ENCODE peak calls at places on chromosome 2, in ten cellular contexts. One of them, this sample, is unnamed.

GRCh38 chr2:127226520-127227263 is 6.6 kb upstream of the CYP27C1 start:
- DNase-seq in BJ: peak; percentile 89
- DNase-seq in spleen: peak; percentile 42
- DNase-seq in PC-3: peak; percentile 99
- DNase-seq in CD8-positive, alpha-beta T cell: no peak
- DNase-seq in K562: no peak
- DNase-seq in CD8-positive, alpha-beta memory T cell: no peak
- DNase-seq in SJSA1: peak; percentile 97
- DNase-seq in gastrocnemius medialis: no peak
- DNase-seq in lower lobe of right lung: peak; percentile 85
- DNase-seq in this sample: no peak

GRCh38 chr2:11250400-11251277 is 93.8 kb downstream of the ROCK2 start:
- DNase-seq in BJ: no peak
- DNase-seq in spleen: no peak
- DNase-seq in PC-3: no peak
- DNase-seq in CD8-positive, alpha-beta T cell: no peak
- DNase-seq in K562: no peak
- DNase-seq in CD8-positive, alpha-beta memory T cell: no peak
- DNase-seq in SJSA1: no peak
- DNase-seq in gastrocnemius medialis: no peak
- DNase-seq in lower lobe of right lung: no peak
- DNase-seq in this sample: no peak

GRCh38 chr2:240784629-240785423 is 35.2 kb downstream of the KIF1A start:
- DNase-seq in BJ: no peak
- DNase-seq in spleen: peak; percentile 69
- DNase-seq in PC-3: no peak
- DNase-seq in CD8-positive, alpha-beta T cell: no peak
- DNase-seq in K562: no peak
- DNase-seq in CD8-positive, alpha-beta memory T cell: no peak
- DNase-seq in SJSA1: no peak
- DNase-seq in gastrocnemius medialis: no peak
- DNase-seq in lower lobe of right lung: peak; percentile 36
- DNase-seq in this sample: no peak

GRCh38 chr2:239296020-239296932 is 104.5 kb downstream of the HDAC4 start:
- DNase-seq in BJ: no peak
- DNase-seq in spleen: peak; percentile 77
- DNase-seq in PC-3: no peak
- DNase-seq in CD8-positive, alpha-beta T cell: no peak
- DNase-seq in K562: no peak
- DNase-seq in CD8-positive, alpha-beta memory T cell: no peak
- DNase-seq in SJSA1: no peak
- DNase-seq in gastrocnemius medialis: no peak
- DNase-seq in lower lobe of right lung: no peak
- DNase-seq in this sample: no peak

GRCh38 chr2:187658952-187659525 is 104.8 kb upstream of the TFPI start:
- DNase-seq in BJ: no peak
- DNase-seq in spleen: no peak
- DNase-seq in PC-3: peak; percentile 51
- DNase-seq in CD8-positive, alpha-beta T cell: no peak
- DNase-seq in K562: no peak
- DNase-seq in CD8-positive, alpha-beta memory T cell: no peak
- DNase-seq in SJSA1: no peak
- DNase-seq in gastrocnemius medialis: no peak
- DNase-seq in lower lobe of right lung: no peak
- DNase-seq in this sample: peak; percentile 47

GRCh38 chr2:26568076-26568890 is 72.9 kb downstream of the CIB4 start:
- DNase-seq in BJ: no peak
- DNase-seq in spleen: peak; percentile 24
- DNase-seq in PC-3: no peak
- DNase-seq in CD8-positive, alpha-beta T cell: no peak
- DNase-seq in K562: no peak
- DNase-seq in CD8-positive, alpha-beta memory T cell: no peak
- DNase-seq in SJSA1: peak; percentile 15
- DNase-seq in gastrocnemius medialis: no peak
- DNase-seq in lower lobe of right lung: no peak
- DNase-seq in this sample: no peak

GRCh38 chr2:205903549-205904129 is 182.3 kb downstream of the INO80D start:
- DNase-seq in BJ: no peak
- DNase-seq in spleen: no peak
- DNase-seq in PC-3: peak; percentile 56
- DNase-seq in CD8-positive, alpha-beta T cell: no peak
- DNase-seq in K562: peak; percentile 25
- DNase-seq in CD8-positive, alpha-beta memory T cell: no peak
- DNase-seq in SJSA1: no peak
- DNase-seq in gastrocnemius medialis: no peak
- DNase-seq in lower lobe of right lung: no peak
- DNase-seq in this sample: peak; percentile 60

GRCh38 chr2:179571141-179571713 is 290.2 kb downstream of the ZNF385B start:
- DNase-seq in BJ: no peak
- DNase-seq in spleen: no peak
- DNase-seq in PC-3: no peak
- DNase-seq in CD8-positive, alpha-beta T cell: no peak
- DNase-seq in K562: no peak
- DNase-seq in CD8-positive, alpha-beta memory T cell: no peak
- DNase-seq in SJSA1: no peak
- DNase-seq in gastrocnemius medialis: no peak
- DNase-seq in lower lobe of right lung: no peak
- DNase-seq in this sample: no peak

GRCh38 chr2:38653715-38654494 is 12.0 kb upstream of the GALM start:
- DNase-seq in BJ: no peak
- DNase-seq in spleen: no peak
- DNase-seq in PC-3: no peak
- DNase-seq in CD8-positive, alpha-beta T cell: peak; percentile 44
- DNase-seq in K562: no peak
- DNase-seq in CD8-positive, alpha-beta memory T cell: no peak
- DNase-seq in SJSA1: no peak
- DNase-seq in gastrocnemius medialis: no peak
- DNase-seq in lower lobe of right lung: no peak
- DNase-seq in this sample: no peak

GRCh38 chr2:27832396-27832795 is 57.8 kb downstream of the RBKS start:
- DNase-seq in BJ: peak; percentile 70
- DNase-seq in spleen: no peak
- DNase-seq in PC-3: no peak
- DNase-seq in CD8-positive, alpha-beta T cell: no peak
- DNase-seq in K562: no peak
- DNase-seq in CD8-positive, alpha-beta memory T cell: no peak
- DNase-seq in SJSA1: no peak
- DNase-seq in gastrocnemius medialis: no peak
- DNase-seq in lower lobe of right lung: no peak
- DNase-seq in this sample: no peak

DNA sequence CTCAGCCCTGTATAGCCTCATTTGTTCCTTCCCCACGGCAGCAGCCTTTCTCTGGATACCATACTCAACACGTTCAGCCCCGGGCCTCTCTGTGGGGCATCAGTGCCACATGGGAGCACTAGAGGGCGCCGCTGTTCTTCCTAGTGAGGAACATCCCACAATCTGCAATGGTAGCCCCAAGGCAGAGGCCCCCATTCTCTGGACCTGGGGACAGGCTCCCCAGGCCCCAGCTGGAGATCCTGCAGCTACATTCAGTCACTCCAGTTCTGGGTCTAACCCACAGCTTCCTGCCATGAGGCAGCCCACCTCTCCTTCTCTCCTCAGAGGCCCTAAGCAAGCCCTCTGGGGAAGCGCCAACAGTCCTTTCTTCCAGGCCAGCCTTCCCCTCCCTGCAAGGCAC is 14.2 kb upstream of the SFXN5 start:
- DNase-seq in BJ: no peak
- DNase-seq in spleen: peak; percentile 95
- DNase-seq in PC-3: peak; percentile 80
- DNase-seq in CD8-positive, alpha-beta T cell: peak; percentile 82
- DNase-seq in K562: peak; percentile 78
- DNase-seq in CD8-positive, alpha-beta memory T cell: peak; percentile 67
- DNase-seq in SJSA1: peak; percentile 85
- DNase-seq in gastrocnemius medialis: peak; percentile 52
- DNase-seq in lower lobe of right lung: peak; percentile 91
- DNase-seq in this sample: peak; percentile 94
- H3K36me3 ChIP-seq in BJ: peaks cover 41% of the 10 kb centered on the region
- H3K36me3 ChIP-seq in spleen: peaks cover 23% of the 10 kb centered on the region
- H3K36me3 ChIP-seq in PC-3: peaks cover 17% of the 10 kb centered on the region
- H3K36me3 ChIP-seq in CD8-positive, alpha-beta T cell: no peaks in the 10 kb centered on the region
- H3K36me3 ChIP-seq in K562: peaks cover 6% of the 10 kb centered on the region
- H3K36me3 ChIP-seq in CD8-positive, alpha-beta memory T cell: no peaks in the 10 kb centered on the region
- H3K36me3 ChIP-seq in SJSA1: peaks cover 43% of the 10 kb centered on the region
- H3K36me3 ChIP-seq in gastrocnemius medialis: no peaks in the 10 kb centered on the region
- H3K36me3 ChIP-seq in lower lobe of right lung: peaks cover 27% of the 10 kb centered on the region
- H3K36me3 ChIP-seq in this sample: peaks cover 10% of the 10 kb centered on the region

GRCh38 chr2:128452536-128453530 is 134.2 kb upstream of the HS6ST1 start:
- DNase-seq in BJ: no peak
- DNase-seq in spleen: no peak
- DNase-seq in PC-3: no peak
- DNase-seq in CD8-positive, alpha-beta T cell: no peak
- DNase-seq in K562: no peak
- DNase-seq in CD8-positive, alpha-beta memory T cell: no peak
- DNase-seq in SJSA1: peak; percentile 27
- DNase-seq in gastrocnemius medialis: no peak
- DNase-seq in lower lobe of right lung: no peak
- DNase-seq in this sample: no peak
- H3K36me3 ChIP-seq in BJ: no peaks in the 10 kb centered on the region
- H3K36me3 ChIP-seq in spleen: no peaks in the 10 kb centered on the region
- H3K36me3 ChIP-seq in PC-3: no peaks in the 10 kb centered on the region
- H3K36me3 ChIP-seq in CD8-positive, alpha-beta T cell: no peaks in the 10 kb centered on the region
- H3K36me3 ChIP-seq in K562: no peaks in the 10 kb centered on the region
- H3K36me3 ChIP-seq in CD8-positive, alpha-beta memory T cell: no peaks in the 10 kb centered on the region
- H3K36me3 ChIP-seq in SJSA1: no peaks in the 10 kb centered on the region
- H3K36me3 ChIP-seq in gastrocnemius medialis: no peaks in the 10 kb centered on the region
- H3K36me3 ChIP-seq in lower lobe of right lung: no peaks in the 10 kb centered on the region
- H3K36me3 ChIP-seq in this sample: no peaks in the 10 kb centered on the region

DNA sequence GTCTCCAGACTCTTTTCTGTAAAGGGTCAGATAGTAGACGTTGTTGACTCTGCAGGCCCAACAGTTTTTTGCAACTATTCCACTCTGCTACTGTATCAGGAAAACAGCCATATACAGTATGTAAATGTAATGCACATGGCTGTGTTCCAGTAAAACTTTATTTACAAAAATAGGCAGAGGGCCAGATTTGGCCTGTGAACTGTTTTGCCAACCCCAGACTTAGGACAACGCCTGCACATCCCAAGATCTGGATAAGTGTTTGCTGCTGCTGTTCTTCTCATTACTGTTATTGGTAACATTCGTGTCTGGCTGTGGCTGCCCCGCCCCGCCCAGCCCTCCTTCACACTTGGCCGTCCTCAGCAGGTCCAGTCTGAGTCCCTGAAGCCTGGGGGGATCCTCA is 94.6 kb upstream of the MCFD2 start:
- DNase-seq in BJ: no peak
- DNase-seq in spleen: no peak
- DNase-seq in PC-3: no peak
- DNase-seq in CD8-positive, alpha-beta T cell: no peak
- DNase-seq in K562: no peak
- DNase-seq in CD8-positive, alpha-beta memory T cell: no peak
- DNase-seq in SJSA1: no peak
- DNase-seq in gastrocnemius medialis: no peak
- DNase-seq in lower lobe of right lung: no peak
- DNase-seq in this sample: no peak
- H3K36me3 ChIP-seq in BJ: peaks cover 49% of the 10 kb centered on the region
- H3K36me3 ChIP-seq in spleen: peaks cover 54% of the 10 kb centered on the region
- H3K36me3 ChIP-seq in PC-3: no peaks in the 10 kb centered on the region
- H3K36me3 ChIP-seq in CD8-positive, alpha-beta T cell: peaks cover 25% of the 10 kb centered on the region
- H3K36me3 ChIP-seq in K562: peaks cover 17% of the 10 kb centered on the region
- H3K36me3 ChIP-seq in CD8-positive, alpha-beta memory T cell: peaks cover 37% of the 10 kb centered on the region
- H3K36me3 ChIP-seq in SJSA1: peaks cover 50% of the 10 kb centered on the region
- H3K36me3 ChIP-seq in gastrocnemius medialis: no peaks in the 10 kb centered on the region
- H3K36me3 ChIP-seq in lower lobe of right lung: peaks cover 59% of the 10 kb centered on the region
- H3K36me3 ChIP-seq in this sample: peaks cover 4% of the 10 kb centered on the region

GRCh38 chr2:86613515-86613914 is 10.2 kb downstream of the RNF103 start:
- DNase-seq in BJ: no peak
- DNase-seq in spleen: no peak
- DNase-seq in PC-3: no peak
- DNase-seq in CD8-positive, alpha-beta T cell: no peak
- DNase-seq in K562: no peak
- DNase-seq in CD8-positive, alpha-beta memory T cell: no peak
- DNase-seq in SJSA1: no peak
- DNase-seq in gastrocnemius medialis: no peak
- DNase-seq in lower lobe of right lung: no peak
- DNase-seq in this sample: no peak
- H3K36me3 ChIP-seq in BJ: peaks cover 6% of the 10 kb centered on the region
- H3K36me3 ChIP-seq in spleen: no peaks in the 10 kb centered on the region
- H3K36me3 ChIP-seq in PC-3: peaks cover 11% of the 10 kb centered on the region
- H3K36me3 ChIP-seq in CD8-positive, alpha-beta T cell: peaks cover 12% of the 10 kb centered on the region
- H3K36me3 ChIP-seq in K562: peaks cover 6% of the 10 kb centered on the region
- H3K36me3 ChIP-seq in CD8-positive, alpha-beta memory T cell: no peaks in the 10 kb centered on the region
- H3K36me3 ChIP-seq in SJSA1: peaks cover 24% of the 10 kb centered on the region
- H3K36me3 ChIP-seq in gastrocnemius medialis: no peaks in the 10 kb centered on the region
- H3K36me3 ChIP-seq in lower lobe of right lung: peaks cover 78% of the 10 kb centered on the region
- H3K36me3 ChIP-seq in this sample: peaks cover 1% of the 10 kb centered on the region

GRCh38 chr2:97766567-97766966 is 53.2 kb downstream of the ZAP70 start:
- DNase-seq in BJ: no peak
- DNase-seq in spleen: no peak
- DNase-seq in PC-3: no peak
- DNase-seq in CD8-positive, alpha-beta T cell: no peak
- DNase-seq in K562: no peak
- DNase-seq in CD8-positive, alpha-beta memory T cell: no peak
- DNase-seq in SJSA1: no peak
- DNase-seq in gastrocnemius medialis: no peak
- DNase-seq in lower lobe of right lung: no peak
- DNase-seq in this sample: no peak
- H3K36me3 ChIP-seq in BJ: peaks cover 14% of the 10 kb centered on the region
- H3K36me3 ChIP-seq in spleen: peaks cover 57% of the 10 kb centered on the region
- H3K36me3 ChIP-seq in PC-3: peaks cover 13% of the 10 kb centered on the region
- H3K36me3 ChIP-seq in CD8-positive, alpha-beta T cell: peaks cover 24% of the 10 kb centered on the region
- H3K36me3 ChIP-seq in K562: peaks cover 37% of the 10 kb centered on the region
- H3K36me3 ChIP-seq in CD8-positive, alpha-beta memory T cell: peaks cover 25% of the 10 kb centered on the region
- H3K36me3 ChIP-seq in SJSA1: peaks cover 32% of the 10 kb centered on the region
- H3K36me3 ChIP-seq in gastrocnemius medialis: no peaks in the 10 kb centered on the region
- H3K36me3 ChIP-seq in lower lobe of right lung: peaks cover 55% of the 10 kb centered on the region
- H3K36me3 ChIP-seq in this sample: no peaks in the 10 kb centered on the region

DNA sequence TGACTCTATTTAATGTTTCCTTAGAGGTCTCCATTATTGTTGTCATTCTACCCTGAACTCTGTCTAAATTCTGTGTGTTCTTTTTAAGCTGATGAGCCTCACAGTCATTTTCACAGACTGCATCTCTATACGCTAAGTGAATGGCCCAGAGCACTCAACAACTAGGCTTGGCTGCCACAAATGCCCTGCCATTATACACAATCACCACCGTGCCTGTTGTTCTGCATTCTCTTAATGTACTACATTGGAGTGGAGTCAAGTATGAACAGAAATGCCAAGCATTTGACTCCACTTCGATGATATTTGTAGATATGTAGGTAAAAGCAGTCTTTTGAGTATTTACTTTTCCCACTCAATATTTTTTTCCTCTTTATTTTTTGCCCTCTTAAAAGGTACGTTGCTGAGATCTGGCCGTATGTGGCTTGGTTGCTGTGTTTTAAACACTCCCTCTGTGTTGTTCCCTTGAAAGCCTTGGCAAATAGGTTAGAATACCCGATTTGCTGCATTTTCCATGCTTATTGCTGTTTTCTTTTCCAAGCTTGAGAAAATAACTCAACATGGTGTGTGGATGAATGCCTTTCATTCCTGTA is 36.2 kb upstream of the TMEFF2 start:
- DNase-seq in BJ: no peak
- DNase-seq in spleen: no peak
- DNase-seq in PC-3: no peak
- DNase-seq in CD8-positive, alpha-beta T cell: no peak
- DNase-seq in K562: no peak
- DNase-seq in CD8-positive, alpha-beta memory T cell: no peak
- DNase-seq in SJSA1: no peak
- DNase-seq in gastrocnemius medialis: no peak
- DNase-seq in lower lobe of right lung: no peak
- DNase-seq in this sample: no peak
- H3K36me3 ChIP-seq in BJ: no peaks in the 10 kb centered on the region
- H3K36me3 ChIP-seq in spleen: no peaks in the 10 kb centered on the region
- H3K36me3 ChIP-seq in PC-3: no peaks in the 10 kb centered on the region
- H3K36me3 ChIP-seq in CD8-positive, alpha-beta T cell: no peaks in the 10 kb centered on the region
- H3K36me3 ChIP-seq in K562: no peaks in the 10 kb centered on the region
- H3K36me3 ChIP-seq in CD8-positive, alpha-beta memory T cell: no peaks in the 10 kb centered on the region
- H3K36me3 ChIP-seq in SJSA1: no peaks in the 10 kb centered on the region
- H3K36me3 ChIP-seq in gastrocnemius medialis: no peaks in the 10 kb centered on the region
- H3K36me3 ChIP-seq in lower lobe of right lung: no peaks in the 10 kb centered on the region
- H3K36me3 ChIP-seq in this sample: no peaks in the 10 kb centered on the region

GRCh38 chr2:60766283-60766682 is 10.2 kb downstream of the PAPOLG start:
- DNase-seq in BJ: no peak
- DNase-seq in spleen: no peak
- DNase-seq in PC-3: no peak
- DNase-seq in CD8-positive, alpha-beta T cell: no peak
- DNase-seq in K562: no peak
- DNase-seq in CD8-positive, alpha-beta memory T cell: no peak
- DNase-seq in SJSA1: no peak
- DNase-seq in gastrocnemius medialis: no peak
- DNase-seq in lower lobe of right lung: no peak
- DNase-seq in this sample: no peak
- H3K36me3 ChIP-seq in BJ: peaks cover 9% of the 10 kb centered on the region
- H3K36me3 ChIP-seq in spleen: peaks cover 52% of the 10 kb centered on the region
- H3K36me3 ChIP-seq in PC-3: peaks cover 46% of the 10 kb centered on the region
- H3K36me3 ChIP-seq in CD8-positive, alpha-beta T cell: peaks cover 40% of the 10 kb centered on the region
- H3K36me3 ChIP-seq in K562: peaks cover 82% of the 10 kb centered on the region
- H3K36me3 ChIP-seq in CD8-positive, alpha-beta memory T cell: peaks cover 40% of the 10 kb centered on the region
- H3K36me3 ChIP-seq in SJSA1: peaks cover 66% of the 10 kb centered on the region
- H3K36me3 ChIP-seq in gastrocnemius medialis: no peaks in the 10 kb centered on the region
- H3K36me3 ChIP-seq in lower lobe of right lung: peaks cover 98% of the 10 kb centered on the region
- H3K36me3 ChIP-seq in this sample: peaks cover 8% of the 10 kb centered on the region